ENCODE peak calls at places on chromosomes 13 and 19, in ten cellular contexts. P is tibial artery, S is right cardiac atrium, M is fibroblast of lung, U is left ventricle myocardium inferior, O is GM23248, I is GM12878, T is BE2C, A is dorsolateral prefrontal cortex, Q is HAP-1. C is an unnamed sample.

GRCh38 chr13:46593403-46593802 is 40.4 kb downstream of the LRCH1 start:
- DNase-seq in P (no peak), S (no peak), M (no peak), U (no peak), O (no peak), I (no peak), T (no peak), A (no peak), Q (no peak), C (no peak)

GRCh38 chr13:35984776-35985453 is 146.3 kb downstream of the DCLK1 start:
- DNase-seq in P (no peak), S (peak; percentile 28), M (no peak), U (no peak), O (no peak), I (no peak), T (peak; percentile 84), A (no peak), Q (no peak), C (no peak)

GRCh38 chr13:64924401-64924800 is 2305.7 kb downstream of the PCDH9 start:
- DNase-seq in P (no peak), S (no peak), M (no peak), U (no peak), O (no peak), I (no peak), T (no peak), A (no peak), Q (no peak), C (no peak)

GRCh38 chr13:25372275-25373081 is 704 bp downstream of the ATP8A2 start:
- DNase-seq in P (no peak), S (no peak), M (no peak), U (no peak), O (peak; percentile 14), I (no peak), T (peak; percentile 15), A (no peak), Q (no peak), C (no peak)

GRCh38 chr19:37172368-37173366 is at the start of gene ZNF585A:
- DNase-seq in P (peak; percentile 95), S (peak; percentile 97), M (peak; percentile 98), U (peak; percentile 89), O (peak; percentile 98), I (peak; percentile 92), T (peak; percentile 91), A (peak; percentile 94), Q (peak; percentile 97), C (peak; percentile 86)

GRCh38 chr19:33449799-33450198 is 71.8 kb downstream of the PEPD start:
- DNase-seq in P (no peak), S (no peak), M (no peak), U (no peak), O (no peak), I (no peak), T (no peak), A (peak; percentile 20), Q (no peak), C (no peak)

GRCh38 chr19:16380314-16380695 is 55.7 kb downstream of the KLF2 start:
- DNase-seq in P (no peak), S (no peak), M (no peak), U (no peak), O (no peak), I (no peak), T (no peak), A (no peak), Q (no peak), C (no peak)

GRCh38 chr19:38650180-38650775 is 2.8 kb downstream of the ACTN4 start:
- DNase-seq in P (no peak), S (peak; percentile 33), M (no peak), U (no peak), O (peak; percentile 56), I (no peak), T (no peak), A (no peak), Q (no peak), C (no peak)

GRCh38 chr19:17325133-17325532 is 9.5 kb downstream of the ANO8 start:
- DNase-seq in P (no peak), S (no peak), M (no peak), U (no peak), O (no peak), I (no peak), T (no peak), A (no peak), Q (no peak), C (no peak)

GRCh38 chr13:96984061-96984508 is 10.2 kb downstream of the OXGR1 start:
- DNase-seq in P (no peak), S (peak; percentile 58), M (no peak), U (no peak), O (peak; percentile 16), I (peak; percentile 9), T (peak; percentile 29), A (no peak), Q (peak; percentile 66), C (peak; percentile 77)

GRCh38 chr13:25743426-25743825 is 308.4 kb downstream of the SHISA2 start:
- DNase-seq in P (no peak), S (no peak), M (no peak), U (no peak), O (no peak), I (no peak), T (no peak), A (no peak), Q (no peak), C (no peak)

GRCh38 chr13:94464771-94465170 is 14.7 kb downstream of the DCT start:
- DNase-seq in P (no peak), S (no peak), M (peak; percentile 3), U (no peak), O (peak; percentile 3), I (no peak), T (no peak), A (no peak), Q (no peak), C (no peak)

GRCh38 chr13:40777166-40777956 is 6.4 kb upstream of the MRPS31 start:
- DNase-seq in P (no peak), S (no peak), M (peak; percentile 63), U (no peak), O (peak; percentile 72), I (no peak), T (peak; percentile 58), A (no peak), Q (peak; percentile 70), C (no peak)

GRCh38 chr13:40776232-40776631 is 5.2 kb upstream of the MRPS31 start:
- DNase-seq in P (no peak), S (no peak), M (no peak), U (no peak), O (no peak), I (no peak), T (no peak), A (no peak), Q (no peak), C (no peak)

GRCh38 chr13:40776681-40777165 is 5.7 kb upstream of the MRPS31 start:
- DNase-seq in P (no peak), S (no peak), M (peak; percentile 23), U (no peak), O (peak; percentile 23), I (no peak), T (no peak), A (no peak), Q (no peak), C (no peak)

GRCh38 chr13:40779049-40779448 is 8.1 kb upstream of the MRPS31 start:
- DNase-seq in P (no peak), S (no peak), M (no peak), U (no peak), O (no peak), I (no peak), T (no peak), A (no peak), Q (no peak), C (no peak)

GRCh38 chr13:40777957-40778235 is 6.9 kb upstream of the MRPS31 start:
- DNase-seq in P (no peak), S (no peak), M (no peak), U (no peak), O (no peak), I (no peak), T (no peak), A (no peak), Q (no peak), C (no peak)
- H3K4me3 ChIP-seq in P (no peak overlapping the region), S (no peak overlapping the region), M (no peak overlapping the region), U (no peak overlapping the region), O (no peak overlapping the region), I (no peak overlapping the region), T (no peak overlapping the region), A (no peak overlapping the region), Q (no peak overlapping the region), C (no peak overlapping the region)

DNA sequence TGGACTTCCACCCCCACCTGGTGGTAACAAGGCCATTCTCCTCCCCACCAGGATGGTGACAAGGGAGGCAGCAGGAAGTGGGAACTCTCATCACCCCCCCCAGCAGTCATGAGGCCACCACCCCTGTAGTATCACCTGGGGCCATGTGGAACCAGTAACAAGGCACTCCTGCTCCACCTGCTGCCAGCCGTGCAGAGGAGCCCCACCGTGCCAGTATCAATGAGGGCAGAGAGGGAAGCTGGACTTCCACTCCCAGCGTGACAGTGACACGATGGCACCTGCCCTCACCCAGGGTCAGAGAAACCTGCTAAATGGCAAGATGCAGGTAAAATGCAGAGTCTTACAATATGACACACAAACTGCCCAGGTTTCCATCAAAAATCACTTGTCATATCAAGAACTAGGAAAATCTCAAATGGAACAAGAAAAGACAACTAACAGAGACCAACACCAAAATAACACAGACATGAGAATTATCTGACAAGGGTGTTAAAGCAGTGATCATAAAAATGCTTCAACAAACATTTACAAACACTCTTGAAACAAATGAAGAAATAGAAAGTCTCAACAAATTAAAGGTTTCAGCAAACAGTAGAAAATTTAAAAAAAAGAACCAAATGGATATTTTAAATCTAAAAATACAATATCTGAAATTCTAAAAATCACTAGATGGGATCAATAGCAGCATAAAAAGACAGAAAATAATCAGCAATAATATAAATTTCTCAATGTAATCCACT is 9.1 kb upstream of the SPACA7 start:
- DNase-seq in P (no peak), S (no peak), M (no peak), U (no peak), O (no peak), I (no peak), T (no peak), A (no peak), Q (no peak), C (no peak)
- H3K27me3 ChIP-seq in P (peaks cover 8% of the 10 kb centered on the region), S (no peaks in the 10 kb centered on the region), M (no peaks in the 10 kb centered on the region), U (peaks cover 56% of the 10 kb centered on the region), O (no peaks in the 10 kb centered on the region), I (no peaks in the 10 kb centered on the region), T (peaks cover 43% of the 10 kb centered on the region), A (peaks cover 25% of the 10 kb centered on the region), Q (peaks cover 3% of the 10 kb centered on the region), C (no peaks in the 10 kb centered on the region)

DNA sequence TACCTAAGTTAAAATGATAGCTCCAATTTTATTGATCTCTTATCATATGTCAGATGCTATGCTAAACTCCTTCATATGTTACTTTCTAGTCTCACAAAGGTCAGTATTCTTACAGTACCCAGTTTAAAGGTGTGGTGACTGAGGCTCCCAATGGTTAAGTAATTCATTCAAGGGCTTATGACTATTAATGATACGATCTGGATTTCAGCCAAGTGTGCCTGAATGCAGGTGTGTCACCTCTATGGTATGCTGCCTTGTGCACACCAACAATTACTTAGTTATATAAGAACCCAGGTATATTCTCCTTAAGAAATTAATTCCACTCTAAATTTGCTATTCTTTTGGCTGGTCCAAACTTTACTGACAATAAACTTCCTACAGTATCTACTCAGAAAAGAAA is 84.6 kb upstream of the TRPC4 start:
- DNase-seq in P (no peak), S (no peak), M (no peak), U (no peak), O (no peak), I (no peak), T (no peak), A (no peak), Q (no peak), C (no peak)
- H3K4me3 ChIP-seq in P (no peak overlapping the region), S (no peak overlapping the region), M (no peak overlapping the region), U (no peak overlapping the region), O (no peak overlapping the region), I (no peak overlapping the region), T (no peak overlapping the region), A (no peak overlapping the region), Q (no peak overlapping the region), C (no peak overlapping the region)

GRCh38 chr19:1753730-1754442 is 580 bp downstream of the ONECUT3 start:
- DNase-seq in P (no peak), S (no peak), M (no peak), U (no peak), O (no peak), I (no peak), T (no peak), A (no peak), Q (no peak), C (no peak)
- H3K27me3 ChIP-seq in P (peaks cover 89% of the 10 kb centered on the region), S (no peaks in the 10 kb centered on the region), M (peaks cover 72% of the 10 kb centered on the region), U (peaks cover 95% of the 10 kb centered on the region), O (peaks cover 78% of the 10 kb centered on the region), I (peaks cover 18% of the 10 kb centered on the region), T (peaks cover 96% of the 10 kb centered on the region), A (peaks cover 89% of the 10 kb centered on the region), Q (peaks cover 83% of the 10 kb centered on the region), C (peaks cover 8% of the 10 kb centered on the region)

C was measured in Caco-2.